ENCODE peak calls at places on chromosomes 1 and 21, in seven cellular contexts. One of them, this sample, is unnamed.

GRCh38 chr1:38941527-38942019 is at the start of gene RHBDL2:
- DNase-seq in GM20000: no peak
- DNase-seq in T-helper 2 cell: no peak
- DNase-seq in endothelial cell: no peak
- DNase-seq in HEK293T: no peak
- DNase-seq in cardiac muscle cell: peak; percentile 70
- DNase-seq in GDM1: no peak
- DNase-seq in this sample: peak; percentile 82

GRCh38 chr1:6485937-6486250 is 5.6 kb downstream of the PLEKHG5 start:
- DNase-seq in GDM1: no peak
- DNase-seq in endothelial cell: no peak
- DNase-seq in GM20000: no peak
- DNase-seq in cardiac muscle cell: no peak
- DNase-seq in HEK293T: no peak
- DNase-seq in T-helper 2 cell: no peak
- DNase-seq in this sample: no peak

GRCh38 chr1:51300270-51300669 is 30.1 kb downstream of the TTC39A start:
- DNase-seq in endothelial cell: no peak
- DNase-seq in GM20000: no peak
- DNase-seq in HEK293T: no peak
- DNase-seq in GDM1: no peak
- DNase-seq in T-helper 2 cell: no peak
- DNase-seq in cardiac muscle cell: no peak
- DNase-seq in this sample: no peak

GRCh38 chr1:153941826-153942725 is 4.4 kb downstream of the DENND4B start:
- DNase-seq in GDM1: no peak
- DNase-seq in endothelial cell: no peak
- DNase-seq in HEK293T: no peak
- DNase-seq in cardiac muscle cell: no peak
- DNase-seq in GM20000: no peak
- DNase-seq in T-helper 2 cell: no peak
- DNase-seq in this sample: no peak

GRCh38 chr1:237789619-237790018 is 101.1 kb downstream of the ZP4 start:
- DNase-seq in HEK293T: no peak
- DNase-seq in GDM1: no peak
- DNase-seq in GM20000: no peak
- DNase-seq in T-helper 2 cell: peak; percentile 14
- DNase-seq in endothelial cell: no peak
- DNase-seq in cardiac muscle cell: no peak
- DNase-seq in this sample: no peak

GRCh38 chr1:211579434-211580302 is 707 bp upstream of the SLC30A1 start:
- DNase-seq in GM20000: no peak
- DNase-seq in endothelial cell: peak; percentile 60
- DNase-seq in HEK293T: peak; percentile 75
- DNase-seq in T-helper 2 cell: no peak
- DNase-seq in cardiac muscle cell: no peak
- DNase-seq in GDM1: peak; percentile 73
- DNase-seq in this sample: peak; percentile 9

GRCh38 chr1:228150458-228151169 is 884 bp downstream of the GJC2 start:
- DNase-seq in GM20000: no peak
- DNase-seq in HEK293T: no peak
- DNase-seq in endothelial cell: no peak
- DNase-seq in cardiac muscle cell: peak; percentile 96
- DNase-seq in T-helper 2 cell: no peak
- DNase-seq in GDM1: no peak
- DNase-seq in this sample: no peak

GRCh38 chr1:236168716-236169429 is 26.5 kb downstream of the GPR137B start:
- DNase-seq in T-helper 2 cell: no peak
- DNase-seq in HEK293T: no peak
- DNase-seq in cardiac muscle cell: peak; percentile 87
- DNase-seq in endothelial cell: no peak
- DNase-seq in GDM1: no peak
- DNase-seq in GM20000: no peak
- DNase-seq in this sample: peak; percentile 50

GRCh38 chr1:88061830-88062177 is 622.3 kb upstream of the PKN2 start:
- DNase-seq in GM20000: no peak
- DNase-seq in GDM1: no peak
- DNase-seq in endothelial cell: no peak
- DNase-seq in cardiac muscle cell: no peak
- DNase-seq in T-helper 2 cell: no peak
- DNase-seq in HEK293T: no peak
- DNase-seq in this sample: no peak

GRCh38 chr1:214155987-214156567 is 124.9 kb upstream of the SMYD2 start:
- DNase-seq in T-helper 2 cell: no peak
- DNase-seq in endothelial cell: no peak
- DNase-seq in GM20000: no peak
- DNase-seq in HEK293T: no peak
- DNase-seq in GDM1: no peak
- DNase-seq in cardiac muscle cell: no peak
- DNase-seq in this sample: no peak

GRCh38 chr1:226021406-226022200 is 22.5 kb upstream of the SDE2 start:
- DNase-seq in HEK293T: no peak
- DNase-seq in endothelial cell: no peak
- DNase-seq in GM20000: no peak
- DNase-seq in GDM1: no peak
- DNase-seq in T-helper 2 cell: no peak
- DNase-seq in cardiac muscle cell: no peak
- DNase-seq in this sample: no peak

GRCh38 chr1:235878082-235878781 is 11.5 kb upstream of the LYST start:
- DNase-seq in GM20000: no peak
- DNase-seq in T-helper 2 cell: no peak
- DNase-seq in GDM1: no peak
- DNase-seq in endothelial cell: no peak
- DNase-seq in HEK293T: no peak
- DNase-seq in cardiac muscle cell: no peak
- DNase-seq in this sample: no peak

GRCh38 chr1:227884370-227885134 is 63.2 kb downstream of the WNT9A start:
- DNase-seq in cardiac muscle cell: no peak
- DNase-seq in T-helper 2 cell: no peak
- DNase-seq in endothelial cell: no peak
- DNase-seq in HEK293T: no peak
- DNase-seq in GM20000: no peak
- DNase-seq in GDM1: no peak
- DNase-seq in this sample: no peak

GRCh38 chr1:162562452-162562828 is 918 bp downstream of the UAP1 start:
- DNase-seq in GDM1: no peak
- DNase-seq in GM20000: no peak
- DNase-seq in T-helper 2 cell: no peak
- DNase-seq in endothelial cell: no peak
- DNase-seq in HEK293T: no peak
- DNase-seq in cardiac muscle cell: peak; percentile 72
- DNase-seq in this sample: no peak

GRCh38 chr1:219324629-219325367 is 151.1 kb downstream of the LYPLAL1 start:
- DNase-seq in cardiac muscle cell: peak; percentile 87
- DNase-seq in GDM1: no peak
- DNase-seq in HEK293T: no peak
- DNase-seq in GM20000: no peak
- DNase-seq in T-helper 2 cell: no peak
- DNase-seq in endothelial cell: no peak
- DNase-seq in this sample: no peak

GRCh38 chr1:11629184-11629583 is 25.0 kb downstream of the FBXO2 start:
- DNase-seq in GM20000: no peak
- DNase-seq in GDM1: no peak
- DNase-seq in endothelial cell: no peak
- DNase-seq in T-helper 2 cell: no peak
- DNase-seq in HEK293T: no peak
- DNase-seq in cardiac muscle cell: no peak
- DNase-seq in this sample: no peak

GRCh38 chr1:85146972-85147359 is 53.9 kb downstream of the SYDE2 start:
- DNase-seq in T-helper 2 cell: no peak
- DNase-seq in GM20000: no peak
- DNase-seq in GDM1: no peak
- DNase-seq in cardiac muscle cell: peak; percentile 24
- DNase-seq in endothelial cell: no peak
- DNase-seq in HEK293T: no peak
- DNase-seq in this sample: no peak

GRCh38 chr1:18429654-18430053 is 51.1 kb upstream of the KLHDC7A start:
- DNase-seq in GM20000: no peak
- DNase-seq in endothelial cell: no peak
- DNase-seq in cardiac muscle cell: no peak
- DNase-seq in HEK293T: no peak
- DNase-seq in T-helper 2 cell: no peak
- DNase-seq in GDM1: no peak
- DNase-seq in this sample: no peak

GRCh38 chr1:161207173-161207572 is 5.0 kb downstream of the NDUFS2 start:
- DNase-seq in T-helper 2 cell: no peak
- DNase-seq in cardiac muscle cell: peak; percentile 90
- DNase-seq in GM20000: no peak
- DNase-seq in endothelial cell: no peak
- DNase-seq in GDM1: no peak
- DNase-seq in HEK293T: no peak
- DNase-seq in this sample: no peak

GRCh38 chr1:27001570-27002360 is 8.3 kb downstream of the TRNP1 start:
- DNase-seq in GM20000: no peak
- DNase-seq in HEK293T: no peak
- DNase-seq in endothelial cell: no peak
- DNase-seq in T-helper 2 cell: no peak
- DNase-seq in GDM1: peak; percentile 93
- DNase-seq in cardiac muscle cell: peak; percentile 71
- DNase-seq in this sample: no peak

GRCh38 chr1:181726608-181727007 is 243.3 kb downstream of the CACNA1E start:
- DNase-seq in GM20000: no peak
- DNase-seq in GDM1: no peak
- DNase-seq in endothelial cell: no peak
- DNase-seq in T-helper 2 cell: no peak
- DNase-seq in HEK293T: no peak
- DNase-seq in cardiac muscle cell: no peak
- DNase-seq in this sample: no peak

GRCh38 chr1:228646717-228647522 is 88.4 kb upstream of the RHOU start:
- DNase-seq in GM20000: peak; percentile 33
- DNase-seq in T-helper 2 cell: peak; percentile 24
- DNase-seq in cardiac muscle cell: peak; percentile 62
- DNase-seq in HEK293T: peak; percentile 30
- DNase-seq in endothelial cell: no peak
- DNase-seq in GDM1: no peak
- DNase-seq in this sample: peak; percentile 33

GRCh38 chr21:42514883-42515228 is 1.2 kb downstream of the SLC37A1 start:
- DNase-seq in cardiac muscle cell: no peak
- DNase-seq in endothelial cell: no peak
- DNase-seq in T-helper 2 cell: no peak
- DNase-seq in GM20000: no peak
- DNase-seq in GDM1: no peak
- DNase-seq in HEK293T: no peak
- DNase-seq in this sample: no peak

GRCh38 chr1:4004635-4005430 is 104.8 kb upstream of the C1orf174 start:
- DNase-seq in cardiac muscle cell: no peak
- DNase-seq in GM20000: no peak
- DNase-seq in HEK293T: no peak
- DNase-seq in endothelial cell: no peak
- DNase-seq in T-helper 2 cell: no peak
- DNase-seq in GDM1: no peak
- DNase-seq in this sample: no peak

GRCh38 chr1:110477041-110477440 is 26.1 kb downstream of the PROK1 start:
- DNase-seq in endothelial cell: no peak
- DNase-seq in GM20000: no peak
- DNase-seq in cardiac muscle cell: peak; percentile 52
- DNase-seq in HEK293T: no peak
- DNase-seq in GDM1: no peak
- DNase-seq in T-helper 2 cell: no peak
- DNase-seq in this sample: no peak